ENCODE peak calls at places on chromosome 17, in six cellular contexts. A is left ventricle myocardium inferior, R is right lobe of liver, G is body of pancreas, O is astrocyte, Y is heart left ventricle. I is an unnamed sample.

GRCh38 chr17:78559749-78560368 is 17.3 kb downstream of the DNAH17 start:
- DNase-seq in A (no peak), R (no peak), G (no peak), O (no peak), Y (no peak), I (peak; percentile 26)

GRCh38 chr17:63516910-63517824 is 6.0 kb upstream of the KCNH6 start:
- DNase-seq in A (no peak), R (no peak), G (no peak), O (peak; percentile 71), Y (no peak), I (peak; percentile 11)

GRCh38 chr17:77354721-77355455 is 214.1 kb downstream of the SEC14L1 start:
- DNase-seq in A (peak; percentile 73), R (peak; percentile 96), G (peak; percentile 53), O (peak; percentile 93), Y (peak; percentile 54), I (peak; percentile 89)

GRCh38 chr17:45789874-45790273 is 5.8 kb downstream of the CRHR1 start:
- DNase-seq in A (no peak), R (no peak), G (no peak), O (no peak), Y (no peak), I (no peak)

GRCh38 chr17:12510535-12510934 is 155.2 kb upstream of the MYOCD start:
- DNase-seq in A (no peak), R (no peak), G (no peak), O (peak; percentile 49), Y (no peak), I (no peak)

GRCh38 chr17:59381716-59382570 is 50.5 kb downstream of the YPEL2 start:
- DNase-seq in A (peak; percentile 59), R (no peak), G (peak; percentile 87), O (no peak), Y (peak; percentile 80), I (peak; percentile 77)

GRCh38 chr17:80758793-80759673 is 214.4 kb downstream of the RPTOR start:
- DNase-seq in A (peak; percentile 49), R (no peak), G (no peak), O (no peak), Y (no peak), I (no peak)

GRCh38 chr17:75367312-75367711 is 38.2 kb downstream of the GRB2 start:
- DNase-seq in A (no peak), R (no peak), G (no peak), O (peak; percentile 65), Y (no peak), I (no peak)

GRCh38 chr17:4087911-4088693 is 54.7 kb downstream of the ZZEF1 start:
- DNase-seq in A (no peak), R (no peak), G (no peak), O (peak; percentile 62), Y (no peak), I (no peak)

GRCh38 chr17:927611-928461 is 51.7 kb downstream of the NXN start:
- DNase-seq in A (no peak), R (no peak), G (no peak), O (peak; percentile 99), Y (no peak), I (no peak)

GRCh38 chr17:18041776-18042175 is 2.6 kb downstream of the GID4 start:
- DNase-seq in A (no peak), R (no peak), G (no peak), O (peak; percentile 20), Y (no peak), I (no peak)

GRCh38 chr17:4545217-4545951 is 9.8 kb downstream of the MYBBP1A start:
- DNase-seq in A (no peak), R (peak; percentile 48), G (no peak), O (no peak), Y (no peak), I (no peak)

GRCh38 chr17:5680766-5681165 is 96.5 kb upstream of the NLRP1 start:
- DNase-seq in A (no peak), R (no peak), G (no peak), O (no peak), Y (no peak), I (no peak)

GRCh38 chr17:41413353-41413752 is 11.0 kb downstream of the KRT37 start:
- DNase-seq in A (no peak), R (no peak), G (no peak), O (peak; percentile 56), Y (no peak), I (no peak)

GRCh38 chr17:48262982-48263586 is 155.5 kb downstream of the SNX11 start:
- DNase-seq in A (no peak), R (no peak), G (no peak), O (no peak), Y (no peak), I (no peak)

GRCh38 chr17:30137158-30137557 is 20.5 kb downstream of the NSRP1 start:
- DNase-seq in A (no peak), R (no peak), G (no peak), O (no peak), Y (no peak), I (no peak)

GRCh38 chr17:39553326-39553945 is 54.3 kb downstream of the NEUROD2 start:
- DNase-seq in A (no peak), R (no peak), G (no peak), O (peak; percentile 57), Y (no peak), I (no peak)

GRCh38 chr17:78797213-78797612 is 15.1 kb upstream of the CYTH1 start:
- DNase-seq in A (no peak), R (no peak), G (no peak), O (no peak), Y (no peak), I (no peak)

GRCh38 chr17:47850692-47851573 is at the start of gene SP6:
- DNase-seq in A (peak; percentile 35), R (peak; percentile 72), G (peak; percentile 92), O (peak; percentile 42), Y (peak; percentile 40), I (peak; percentile 71)

GRCh38 chr17:42985225-42985624 is 4.9 kb downstream of the RUNDC1 start:
- DNase-seq in A (no peak), R (no peak), G (no peak), O (no peak), Y (no peak), I (no peak)

GRCh38 chr17:42992872-42993271 is 5.3 kb upstream of the RPL27 start:
- DNase-seq in A (no peak), R (no peak), G (no peak), O (no peak), Y (no peak), I (no peak)

GRCh38 chr17:42989146-42989545 is 8.8 kb downstream of the RUNDC1 start:
- DNase-seq in A (no peak), R (no peak), G (no peak), O (no peak), Y (no peak), I (no peak)

GRCh38 chr17:42991471-42991870 is 6.7 kb upstream of the RPL27 start:
- DNase-seq in A (no peak), R (no peak), G (no peak), O (no peak), Y (no peak), I (no peak)

DNA sequence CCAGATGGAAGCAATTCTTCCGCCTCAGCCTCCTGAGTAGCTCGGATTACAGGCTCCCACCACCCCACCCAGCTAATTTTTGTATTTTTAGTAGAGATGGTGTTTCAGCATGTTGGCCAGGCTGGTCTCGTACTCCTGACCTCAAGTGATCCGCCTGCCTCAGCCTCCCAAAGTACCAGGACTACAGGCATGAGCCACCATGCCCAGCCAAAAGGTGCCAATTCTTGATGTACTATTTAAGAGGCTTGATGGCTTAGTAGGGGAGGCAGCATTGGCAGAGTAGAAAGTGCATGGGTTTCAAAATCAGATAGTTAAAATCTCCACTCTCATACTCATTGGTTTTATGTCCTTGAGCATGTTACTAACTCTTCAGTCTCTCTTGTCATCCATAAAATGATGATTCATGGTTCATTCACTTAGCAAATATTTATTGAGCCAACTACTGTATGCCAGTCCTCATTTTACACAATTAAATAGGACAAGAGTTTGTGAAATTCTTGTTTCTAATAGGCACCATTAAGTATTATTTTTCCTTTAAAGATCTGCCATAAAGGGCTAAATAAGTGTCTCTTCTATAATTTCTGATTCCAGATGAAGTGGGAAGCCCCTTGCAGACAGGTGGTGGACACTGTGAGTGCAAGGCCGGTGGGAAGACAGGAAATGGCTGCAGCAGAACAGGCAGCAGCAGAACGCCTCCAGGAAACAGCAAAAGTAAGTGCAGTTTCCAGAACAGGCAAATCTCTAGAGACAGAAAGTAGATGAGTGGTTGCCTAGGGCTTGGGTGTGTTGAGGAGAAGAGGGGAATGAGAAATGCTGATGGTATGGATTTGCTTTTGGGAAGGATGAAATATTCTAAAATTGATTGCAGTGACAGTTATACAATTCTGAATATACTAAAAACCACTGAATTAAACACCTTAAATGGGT is 8.2 kb upstream of the RPL27 start:
- DNase-seq in A (no peak), R (no peak), G (no peak), O (peak; percentile 19), Y (no peak), I (no peak)
- H3K27ac ChIP-seq in A (no peak overlapping the region), R (no peak overlapping the region), G (no peak overlapping the region), O (peak overlapping the region; percentile 4), Y (no peak overlapping the region), I (no peak overlapping the region)

DNA sequence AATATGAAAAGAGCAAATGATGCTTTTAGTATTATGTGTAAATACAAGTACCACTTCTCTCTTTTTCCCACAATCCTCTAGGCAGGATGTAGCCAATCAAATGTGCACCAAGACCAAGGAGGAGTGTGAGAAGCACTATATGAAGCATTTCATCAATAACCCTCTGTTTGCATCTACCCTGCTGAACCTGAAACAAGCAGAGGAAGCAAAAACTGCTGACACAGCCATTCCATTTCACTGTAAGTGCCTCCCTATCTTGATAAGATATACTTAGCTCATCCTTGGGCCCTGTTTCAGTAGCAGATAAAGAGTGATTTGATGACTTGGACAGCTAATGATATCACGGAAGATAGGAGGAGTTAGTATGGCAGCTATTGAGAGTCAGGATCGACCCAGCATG is 33.7 kb downstream of the TADA2A start:
- DNase-seq in A (no peak), R (no peak), G (no peak), O (no peak), Y (no peak), I (no peak)
- H3K27ac ChIP-seq in A (no peak overlapping the region), R (no peak overlapping the region), G (no peak overlapping the region), O (no peak overlapping the region), Y (no peak overlapping the region), I (no peak overlapping the region)

GRCh38 chr17:19329136-19329535 is 33.4 kb downstream of the B9D1 start:
- DNase-seq in A (no peak), R (peak; percentile 20), G (no peak), O (no peak), Y (no peak), I (no peak)
- H3K27ac ChIP-seq in A (no peak overlapping the region), R (no peak overlapping the region), G (no peak overlapping the region), O (no peak overlapping the region), Y (no peak overlapping the region), I (no peak overlapping the region)

GRCh38 chr17:69265873-69266272 is 37.2 kb upstream of the ABCA10 start:
- DNase-seq in A (no peak), R (no peak), G (no peak), O (no peak), Y (no peak), I (no peak)
- H3K27ac ChIP-seq in A (no peak overlapping the region), R (no peak overlapping the region), G (no peak overlapping the region), O (no peak overlapping the region), Y (no peak overlapping the region), I (no peak overlapping the region)

GRCh38 chr17:66507103-66507923 is 204.9 kb downstream of the PRKCA start:
- DNase-seq in A (no peak), R (peak; percentile 69), G (peak; percentile 22), O (peak; percentile 84), Y (no peak), I (peak; percentile 57)
- H3K27ac ChIP-seq in A (no peak overlapping the region), R (peak overlapping the region; percentile 68), G (no peak overlapping the region), O (peak overlapping the region; percentile 66), Y (no peak overlapping the region), I (no peak overlapping the region)

GRCh38 chr17:15436399-15437369 is 30.7 kb downstream of the CDRT4 start:
- DNase-seq in A (peak; percentile 76), R (peak; percentile 87), G (peak; percentile 40), O (no peak), Y (peak; percentile 71), I (peak; percentile 87)
- H3K27ac ChIP-seq in A (peak overlapping the region; percentile 87), R (peak overlapping the region; percentile 49), G (no peak overlapping the region), O (no peak overlapping the region), Y (peak overlapping the region; percentile 82), I (peak overlapping the region; percentile 26)

I was measured in right cardiac atrium.